ENCODE peak calls at places on chromosomes 7 and 10, in four cellular contexts. R, X, M and V are unnamed samples.

GRCh38 chr7:38294926-38295325 is 21.5 kb upstream of the TARP start:
- DNase-seq in R (no peak), X (no peak), M (no peak), V (no peak)

GRCh38 chr7:103679156-103680132 is 233.4 kb upstream of the SLC26A5 start:
- DNase-seq in R (no peak), M (no peak), X (no peak), V (no peak)

GRCh38 chr10:129725482-129725881 is 238.6 kb downstream of the EBF3 start:
- DNase-seq in X (no peak), R (no peak), M (no peak), V (no peak)

GRCh38 chr7:140714331-140715040 is 18.0 kb downstream of the NDUFB2 start:
- DNase-seq in X (no peak), M (no peak), R (no peak), V (no peak)

GRCh38 chr10:50431118-50431517 is 179.8 kb upstream of the ASAH2 start:
- DNase-seq in X (no peak), R (no peak), M (no peak), V (no peak)

GRCh38 chr7:28958946-28959417 is 852 bp upstream of the TRIL start:
- DNase-seq in X (no peak), R (no peak), M (no peak), V (no peak)

GRCh38 chr10:76763360-76763759 is 874.2 kb downstream of the KCNMA1 start:
- DNase-seq in M (no peak), X (no peak), R (peak), V (no peak)

GRCh38 chr7:41224063-41224763 is 478.7 kb downstream of the INHBA start:
- DNase-seq in R (no peak), X (peak), M (no peak), V (no peak)